ENCODE peak calls at places on chromosomes 11 and 22, in six cellular contexts. C is H1, D is fibroblast of lung, Z is lower lobe of right lung, R is upper lobe of right lung, L is SJSA1. T is an unnamed sample. For H3K27me3, the result is how much of the 10 kb centered on the place peaks cover.

GRCh38 chr11:74269161-74269809 is 42.2 kb downstream of the P4HA3 start:
- DNase-seq in C (no peak), D (peak), Z (no peak), R (no peak), L (peak), T (no peak)

GRCh38 chr11:131688056-131688693 is 317.8 kb downstream of the NTM start:
- DNase-seq in C (peak), D (peak), Z (peak), R (peak), L (peak), T (peak)

GRCh38 chr11:118017631-118018315 is 31.6 kb downstream of the IL10RA start:
- DNase-seq in C (no peak), D (no peak), Z (no peak), R (no peak), L (no peak), T (no peak)

GRCh38 chr22:17633217-17633997 is 4.9 kb upstream of the ATP6V1E1 start:
- DNase-seq in C (no peak), D (peak), Z (no peak), R (no peak), L (peak), T (peak)

GRCh38 chr22:40732996-40733292 is 53.7 kb downstream of the MCHR1 start:
- DNase-seq in C (no peak), D (no peak), Z (no peak), R (no peak), L (no peak), T (no peak)

GRCh38 chr11:45771194-45771941 is 33.6 kb upstream of the SLC35C1 start:
- DNase-seq in C (peak), D (peak), Z (peak), R (peak), L (peak), T (peak)

GRCh38 chr11:35367491-35367890 is 51.9 kb downstream of the SLC1A2 start:
- DNase-seq in C (no peak), D (peak), Z (no peak), R (no peak), L (peak), T (peak)

GRCh38 chr11:43942651-43943356 is 367 bp downstream of the C11orf96 start:
- DNase-seq in C (peak), D (peak), Z (peak), R (peak), L (peak), T (peak)

GRCh38 chr11:75583710-75584658 is 21.9 kb downstream of the SERPINH1 start:
- DNase-seq in C (peak), D (peak), Z (peak), R (peak), L (no peak), T (peak)

GRCh38 chr22:20128902-20129746 is 2.5 kb upstream of the ZDHHC8 start:
- DNase-seq in C (peak), D (peak), Z (no peak), R (no peak), L (no peak), T (peak)

GRCh38 chr22:48337957-48338792 is 1489.5 kb downstream of the BRD1 start:
- DNase-seq in C (no peak), D (no peak), Z (peak), R (peak), L (no peak), T (no peak)

GRCh38 chr22:28711820-28712777 is 29.5 kb downstream of the CHEK2 start:
- DNase-seq in C (no peak), D (peak), Z (no peak), R (no peak), L (peak), T (peak)

GRCh38 chr22:39520874-39521857 is 804 bp downstream of the ATF4 start:
- DNase-seq in C (peak), D (peak), Z (peak), R (peak), L (peak), T (peak)

GRCh38 chr22:23068096-23068831 is 2.1 kb upstream of the GNAZ start:
- DNase-seq in C (no peak), D (no peak), Z (peak), R (peak), L (no peak), T (peak)

GRCh38 chr11:32333335-32333991 is 101.9 kb downstream of the WT1 start:
- DNase-seq in C (peak), D (peak), Z (peak), R (peak), L (no peak), T (peak)

GRCh38 chr22:42946551-42947198 is 68.3 kb downstream of the PACSIN2 start:
- DNase-seq in C (no peak), D (no peak), Z (no peak), R (no peak), L (no peak), T (no peak)

GRCh38 chr11:13009476-13009920 is 382 bp downstream of the RASSF10 start:
- DNase-seq in C (no peak), D (no peak), Z (no peak), R (no peak), L (peak), T (no peak)

GRCh38 chr11:107702723-107703122 is 9.1 kb downstream of the SLN start:
- DNase-seq in C (no peak), D (no peak), Z (no peak), R (no peak), L (peak), T (no peak)

GRCh38 chr11:133149698-133150097 is 382.6 kb downstream of the OPCML start:
- DNase-seq in C (no peak), D (no peak), Z (no peak), R (no peak), L (no peak), T (no peak)

GRCh38 chr11:60130496-60130895 is 42.0 kb downstream of the MS4A2 start:
- DNase-seq in C (no peak), D (no peak), Z (no peak), R (no peak), L (no peak), T (peak)

DNA sequence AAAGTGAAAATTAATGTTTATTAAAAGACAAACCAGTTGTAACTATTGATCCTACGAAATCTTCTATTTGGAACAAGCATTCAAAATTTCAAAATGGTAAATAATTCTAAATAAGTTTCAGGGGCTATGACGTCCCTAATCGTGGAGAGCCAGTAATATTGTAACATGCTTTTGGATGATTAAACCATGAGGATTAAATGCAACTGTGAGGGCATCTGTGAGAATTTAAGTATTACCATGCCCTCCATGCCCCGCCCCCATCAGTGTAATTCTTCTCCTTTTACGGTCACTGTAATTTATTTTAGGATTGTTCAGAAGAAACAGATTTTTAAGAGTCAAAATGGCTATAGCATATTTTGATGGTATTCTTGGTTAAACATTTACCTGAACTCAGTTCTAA is 133.2 kb downstream of the APOL5 start:
- DNase-seq in C (no peak), D (no peak), Z (no peak), R (no peak), L (no peak), T (no peak)
- H3K27ac ChIP-seq in C (no peak), D (no peak), Z (no peak), R (no peak), L (no peak), T (no peak)

GRCh38 chr22:45906946-45907345 is 70.0 kb downstream of the WNT7B start:
- DNase-seq in C (no peak), D (no peak), Z (no peak), R (no peak), L (no peak), T (no peak)

GRCh38 chr22:45905326-45905923 is 71.5 kb downstream of the WNT7B start:
- DNase-seq in C (no peak), D (no peak), Z (no peak), R (no peak), L (no peak), T (no peak)

GRCh38 chr22:45907378-45907777 is 69.6 kb downstream of the WNT7B start:
- DNase-seq in C (no peak), D (no peak), Z (no peak), R (no peak), L (no peak), T (no peak)

GRCh38 chr22:45907996-45908395 is 69.0 kb downstream of the WNT7B start:
- DNase-seq in C (no peak), D (no peak), Z (no peak), R (no peak), L (no peak), T (no peak)

GRCh38 chr22:45905924-45906865 is 70.8 kb downstream of the WNT7B start:
- DNase-seq in C (no peak), D (peak), Z (no peak), R (no peak), L (peak), T (no peak)
- H3K27me3 ChIP-seq in C (under half), D (under half), Z (under half), R (under half), L (under half), T (under half)

DNA sequence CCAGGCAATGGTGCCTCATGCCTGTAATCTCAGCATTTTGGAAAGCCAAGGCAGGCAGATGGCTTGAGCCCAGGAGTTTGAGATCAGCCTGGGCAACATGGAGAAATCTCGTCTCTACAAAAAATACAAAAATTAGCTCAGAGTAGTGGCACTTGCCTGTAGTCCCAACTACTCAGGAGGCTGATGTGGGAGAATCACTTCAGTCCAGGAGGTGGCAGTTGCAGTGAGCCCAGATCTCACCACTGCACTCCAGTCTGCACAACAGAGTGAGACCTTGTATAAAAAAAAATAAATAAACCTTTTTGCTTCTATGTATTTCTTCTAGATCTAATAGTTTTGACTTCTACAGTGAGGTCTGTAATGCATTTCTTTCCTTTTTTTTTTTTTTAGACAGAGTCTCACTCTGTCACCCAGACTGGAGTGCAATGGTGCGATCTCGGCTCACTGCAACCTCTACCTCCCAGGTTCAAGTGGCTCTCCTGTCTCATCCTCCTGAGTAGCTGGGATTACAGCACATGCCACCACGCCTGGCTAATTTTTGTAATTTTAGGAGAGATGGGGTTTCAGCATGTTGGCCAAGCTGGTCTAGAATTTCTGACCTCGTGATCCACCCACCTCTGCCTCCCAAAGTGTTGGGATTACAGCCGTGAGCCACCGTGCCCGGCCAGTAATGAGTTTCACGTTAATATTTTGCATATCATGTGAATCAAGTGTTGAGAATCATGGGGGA is 18.1 kb upstream of the RDX start:
- DNase-seq in C (no peak), D (no peak), Z (no peak), R (no peak), L (no peak), T (no peak)
- H3K27ac ChIP-seq in C (no peak), D (no peak), Z (no peak), R (no peak), L (no peak), T (peak)

DNA sequence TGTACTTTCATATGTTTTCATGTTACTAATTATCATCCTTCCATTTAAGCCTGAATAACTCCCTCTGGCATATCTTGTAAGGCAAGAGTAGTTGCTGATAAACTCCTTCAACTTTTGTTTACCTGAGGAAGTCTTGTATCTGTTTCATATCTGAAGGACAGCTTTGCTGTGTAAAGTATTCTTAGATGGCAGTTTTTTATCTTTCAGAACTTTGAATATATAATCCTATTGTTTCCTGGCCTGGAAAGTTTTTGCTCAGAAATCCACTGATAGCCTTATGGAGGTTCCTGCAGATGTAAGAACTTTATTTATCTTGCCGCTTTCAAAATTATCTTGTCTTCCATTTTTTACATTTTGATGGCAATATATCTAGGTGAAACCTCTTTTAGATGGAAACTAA is 69.1 kb downstream of the KCNQ1OT1 start:
- DNase-seq in C (no peak), D (no peak), Z (no peak), R (no peak), L (no peak), T (no peak)
- H3K27me3 ChIP-seq in C (under half), D (under half), Z (under half), R (under half), L (under half), T (under half)

GRCh38 chr22:31038686-31039085 is 42.4 kb upstream of the SMTN start:
- DNase-seq in C (no peak), D (no peak), Z (no peak), R (no peak), L (no peak), T (no peak)
- H3K27ac ChIP-seq in C (no peak), D (no peak), Z (peak), R (peak), L (no peak), T (no peak)